ENCODE peak calls at places on chromosomes 1 and 21, in four cellular contexts. S is IMR-90, C is neuronal stem cell, D is mesenchymal stem cell. F is an unnamed sample.

GRCh38 chr1:35192853-35193664 is at the start of gene SFPQ:
- DNase-seq in S (peak; percentile 99), C (peak; percentile 99), D (peak; percentile 99), F (peak; percentile 96)

GRCh38 chr1:157138220-157139124 is at the start of gene ETV3:
- DNase-seq in S (peak; percentile 92), C (peak; percentile 83), D (peak; percentile 95), F (peak; percentile 96)

GRCh38 chr1:198467907-198468306 is 72.6 kb downstream of the ATP6V1G3 start:
- DNase-seq in S (peak; percentile 6), C (no peak), D (no peak), F (no peak)

GRCh38 chr21:45141507-45141906 is 67.1 kb downstream of the ADARB1 start:
- DNase-seq in S (no peak), C (no peak), D (no peak), F (no peak)

GRCh38 chr1:56065729-56066128 is 513.6 kb downstream of the PLPP3 start:
- DNase-seq in S (no peak), C (no peak), D (peak; percentile 18), F (no peak)

GRCh38 chr1:162197041-162197511 is 127.6 kb downstream of the NOS1AP start:
- DNase-seq in S (no peak), C (no peak), D (no peak), F (no peak)

GRCh38 chr1:21564521-21565095 is 55.4 kb downstream of the ALPL start:
- DNase-seq in S (peak; percentile 41), C (no peak), D (peak; percentile 73), F (no peak)

GRCh38 chr1:173475564-173476196 is 1.5 kb upstream of the PRDX6 start:
- DNase-seq in S (peak; percentile 77), C (no peak), D (peak; percentile 84), F (peak; percentile 76)

GRCh38 chr1:227766015-227766634 is 30.9 kb downstream of the SNAP47 start:
- DNase-seq in S (peak; percentile 33), C (no peak), D (no peak), F (peak; percentile 64)

GRCh38 chr1:218266356-218266755 is 18.7 kb upstream of the RRP15 start:
- DNase-seq in S (peak; percentile 8), C (no peak), D (no peak), F (no peak)

GRCh38 chr1:10813801-10814200 is 17.4 kb upstream of the CASZ1 start:
- DNase-seq in S (no peak), C (no peak), D (no peak), F (no peak)

GRCh38 chr1:8986814-8987190 is 39.4 kb downstream of the SLC2A7 start:
- DNase-seq in S (no peak), C (no peak), D (no peak), F (no peak)

GRCh38 chr1:110343249-110343648 is 4.1 kb downstream of the RBM15 start:
- DNase-seq in S (no peak), C (no peak), D (no peak), F (no peak)
- H3K4me1 ChIP-seq in S (peaks cover 27% of the 10 kb centered on the region), C (peaks cover 33% of the 10 kb centered on the region), D (peaks cover 22% of the 10 kb centered on the region), F (peaks cover 20% of the 10 kb centered on the region)

DNA sequence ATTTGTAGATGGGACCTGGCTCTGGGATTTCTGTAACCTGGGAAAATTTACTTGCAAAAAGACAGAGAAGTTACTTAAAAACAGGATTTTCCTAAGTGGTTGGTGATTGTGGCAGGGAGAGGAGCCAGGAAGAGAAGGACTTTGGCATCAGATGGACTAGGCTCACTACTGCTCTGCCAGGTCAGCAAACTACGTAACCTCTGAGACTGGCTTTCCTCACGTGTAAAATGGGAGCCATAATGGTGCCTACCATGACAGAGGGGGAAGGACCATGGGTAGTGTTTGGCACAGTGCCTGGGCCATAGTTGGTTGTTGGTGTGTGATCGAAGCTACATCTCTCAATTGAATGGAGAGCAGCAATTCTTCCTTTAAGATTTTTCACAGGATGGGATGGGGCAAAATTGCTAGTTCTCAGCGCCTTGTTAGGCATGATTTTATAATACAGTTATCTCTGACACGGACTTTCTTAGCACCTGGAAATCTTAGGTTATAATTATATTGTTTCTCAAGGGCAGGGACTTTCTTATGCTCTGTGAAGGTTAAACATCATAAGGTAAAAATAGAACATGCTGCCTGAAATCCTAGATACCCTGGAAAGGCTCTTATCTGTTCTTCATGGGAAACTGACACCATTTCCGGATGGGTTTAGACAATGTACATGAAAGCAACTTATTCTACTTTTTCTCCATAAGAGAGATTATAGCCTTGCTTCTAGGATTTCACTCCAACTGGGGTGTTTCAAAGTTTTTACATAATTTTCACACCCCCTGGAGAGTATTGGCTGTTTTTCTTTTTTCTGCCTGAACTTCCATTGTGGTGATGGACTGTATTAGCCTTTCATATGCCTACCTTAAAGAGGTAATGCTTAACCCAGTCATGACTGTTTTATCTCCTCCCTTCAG is 10.9 kb downstream of the ROR1 start:
- DNase-seq in S (no peak), C (no peak), D (no peak), F (no peak)
- H3K9ac ChIP-seq in S (no peak overlapping the region), C (no peak overlapping the region), D (no peak overlapping the region), F (no peak overlapping the region)

GRCh38 chr1:204286323-204286714 is 72.5 kb upstream of the GOLT1A start:
- DNase-seq in S (no peak), C (no peak), D (no peak), F (no peak)
- H3K4me1 ChIP-seq in S (peaks cover 16% of the 10 kb centered on the region), C (peaks cover 17% of the 10 kb centered on the region), D (peaks cover 6% of the 10 kb centered on the region), F (peaks cover 20% of the 10 kb centered on the region)

DNA sequence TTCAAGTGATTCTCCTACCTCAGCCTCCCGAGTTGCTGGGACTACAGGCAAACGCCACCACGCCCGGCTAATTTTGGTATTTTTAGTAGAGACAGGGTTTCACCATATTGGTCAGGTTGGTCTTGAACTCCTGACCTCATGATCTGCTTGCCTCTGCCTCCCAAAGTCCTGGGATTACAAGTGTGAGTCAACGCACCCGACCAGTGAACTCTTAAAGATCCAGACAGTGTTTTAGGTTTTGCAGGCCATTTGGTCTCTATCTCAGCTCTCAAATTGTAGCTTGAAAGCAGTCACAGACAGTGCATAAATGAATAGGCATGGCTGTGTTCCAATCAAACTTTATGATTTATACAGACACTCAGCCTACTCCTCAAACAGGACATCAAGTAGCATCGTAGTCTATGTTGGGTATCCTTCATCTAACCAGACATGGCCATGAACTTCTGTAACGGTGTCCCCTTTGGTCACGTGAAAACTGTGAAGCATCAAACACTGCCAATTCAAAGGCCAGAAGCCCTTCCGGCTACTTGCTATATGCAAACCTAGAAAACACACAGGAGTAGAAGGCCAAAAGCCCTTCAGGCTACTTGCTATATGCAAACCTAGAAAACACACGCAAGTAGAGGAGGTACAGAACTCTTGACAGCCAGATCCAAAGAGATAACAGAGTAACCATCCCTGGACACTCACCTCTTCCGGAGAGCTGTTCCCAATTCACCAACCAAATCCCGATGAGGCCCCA is 3.1 kb downstream of the FUCA1 start:
- DNase-seq in S (no peak), C (no peak), D (no peak), F (no peak)
- H3K9ac ChIP-seq in S (no peak overlapping the region), C (no peak overlapping the region), D (no peak overlapping the region), F (no peak overlapping the region)

DNA sequence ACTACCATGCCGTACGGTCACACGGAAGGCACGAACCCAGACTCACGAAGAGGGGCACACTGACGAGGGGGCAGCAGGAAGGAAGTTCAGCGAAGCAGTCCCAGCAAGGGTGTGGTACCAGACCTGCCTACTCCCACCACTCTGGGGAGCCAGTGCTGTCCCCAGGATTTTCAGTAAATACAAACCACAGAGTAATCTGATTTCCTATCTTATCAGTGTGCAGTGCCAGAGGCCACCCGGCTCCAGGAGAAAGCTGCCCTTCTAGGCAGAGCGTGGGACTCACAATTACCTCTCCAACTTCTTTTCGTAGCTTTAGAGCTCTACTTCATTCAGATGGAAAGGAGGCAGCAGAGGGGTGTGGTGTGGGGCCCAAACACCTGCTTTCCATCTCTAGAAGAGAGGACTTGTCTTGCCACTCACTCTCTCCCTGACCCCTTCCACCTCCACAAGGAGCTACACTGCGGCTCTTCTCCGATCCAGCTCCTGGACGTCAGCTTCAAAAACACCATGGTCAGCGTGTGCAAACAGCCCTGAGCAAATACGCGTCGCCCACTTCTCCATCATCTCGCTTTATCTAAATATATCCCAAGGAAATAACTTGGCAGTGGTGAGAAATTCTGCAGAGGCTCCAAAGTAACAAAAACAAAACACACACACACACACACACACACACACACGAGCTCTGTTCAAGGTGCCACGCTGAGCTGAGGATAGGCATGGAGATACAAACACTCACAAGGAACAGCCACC is 98.5 kb downstream of the MRPL37 start:
- DNase-seq in S (peak; percentile 51), C (no peak), D (no peak), F (no peak)
- H3K4me1 ChIP-seq in S (peaks cover 33% of the 10 kb centered on the region), C (peaks cover 41% of the 10 kb centered on the region), D (peaks cover 38% of the 10 kb centered on the region), F (peaks cover 9% of the 10 kb centered on the region)

GRCh38 chr1:70583522-70583921 is 172.5 kb downstream of the CTH start:
- DNase-seq in S (no peak), C (no peak), D (no peak), F (no peak)

GRCh38 chr1:70587803-70588465 is 176.9 kb downstream of the CTH start:
- DNase-seq in S (no peak), C (no peak), D (no peak), F (no peak)

GRCh38 chr1:70586046-70586445 is 175.0 kb downstream of the CTH start:
- DNase-seq in S (no peak), C (no peak), D (no peak), F (no peak)
- H3K9ac ChIP-seq in S (no peak overlapping the region), C (no peak overlapping the region), D (no peak overlapping the region), F (no peak overlapping the region)

GRCh38 chr1:205515781-205516253 is 11.3 kb downstream of the CDK18 start:
- DNase-seq in S (no peak), C (no peak), D (peak; percentile 75), F (no peak)
- H3K4me1 ChIP-seq in S (peaks cover 3% of the 10 kb centered on the region), C (no peaks in the 10 kb centered on the region), D (peaks cover 9% of the 10 kb centered on the region), F (peaks cover 43% of the 10 kb centered on the region)

GRCh38 chr1:112674440-112674985 is at the start of gene MOV10:
- DNase-seq in S (peak; percentile 67), C (peak; percentile 63), D (peak; percentile 88), F (peak; percentile 41)

GRCh38 chr1:112674986-112675727 is 698 bp downstream of the MOV10 start:
- DNase-seq in S (peak; percentile 6), C (peak; percentile 58), D (peak; percentile 39), F (no peak)

GRCh38 chr1:112672842-112673241 is 1.6 kb upstream of the MOV10 start:
- DNase-seq in S (no peak), C (no peak), D (no peak), F (no peak)

GRCh38 chr1:112673589-112674439 is 645 bp upstream of the MOV10 start:
- DNase-seq in S (peak; percentile 71), C (no peak), D (peak; percentile 74), F (peak; percentile 59)

GRCh38 chr1:112672009-112672408 is 2.5 kb upstream of the MOV10 start:
- DNase-seq in S (no peak), C (no peak), D (no peak), F (no peak)
- H3K9ac ChIP-seq in S (no peak overlapping the region), C (no peak overlapping the region), D (no peak overlapping the region), F (no peak overlapping the region)

GRCh38 chr1:27519341-27520258 is 29.6 kb upstream of the WASF2 start:
- DNase-seq in S (no peak), C (no peak), D (no peak), F (no peak)
- H3K4me1 ChIP-seq in S (peaks cover 9% of the 10 kb centered on the region), C (peaks cover 69% of the 10 kb centered on the region), D (peaks cover 41% of the 10 kb centered on the region), F (peaks cover 50% of the 10 kb centered on the region)

F was measured in trophoblast cell.